ENCODE peak calls at places on chromosomes 1 and 21, in six cellular contexts. One of them, this sample, is unnamed.

GRCh38 chr1:211527006-211527405 is 35.0 kb upstream of the RD3 start:
- DNase-seq in NCI-H2029: no peak
- DNase-seq in activated T-cell treated with anti-CD3 and anti-CD28 coated beads for 1 hour: no peak
- DNase-seq in ACHN: no peak
- DNase-seq in stimulated activated CD4-positive, alpha-beta T cell treated with anti-CD3 and anti-CD28 coated beads, TNF-alpha, amount 100 ng/mL, for 24 hours: no peak
- DNase-seq in H4: no peak
- DNase-seq in this sample: no peak

GRCh38 chr1:107865627-107866026 is 99.4 kb downstream of the VAV3 start:
- DNase-seq in NCI-H2029: no peak
- DNase-seq in activated T-cell treated with anti-CD3 and anti-CD28 coated beads for 1 hour: no peak
- DNase-seq in ACHN: no peak
- DNase-seq in stimulated activated CD4-positive, alpha-beta T cell treated with anti-CD3 and anti-CD28 coated beads, TNF-alpha, amount 100 ng/mL, for 24 hours: no peak
- DNase-seq in H4: no peak
- DNase-seq in this sample: no peak

GRCh38 chr1:22755641-22756040 is 45.0 kb downstream of the EPHB2 start:
- DNase-seq in NCI-H2029: no peak
- DNase-seq in activated T-cell treated with anti-CD3 and anti-CD28 coated beads for 1 hour: no peak
- DNase-seq in ACHN: no peak
- DNase-seq in stimulated activated CD4-positive, alpha-beta T cell treated with anti-CD3 and anti-CD28 coated beads, TNF-alpha, amount 100 ng/mL, for 24 hours: no peak
- DNase-seq in H4: no peak
- DNase-seq in this sample: no peak

GRCh38 chr1:48469616-48470500 is 2.1 kb downstream of the SPATA6 start:
- DNase-seq in NCI-H2029: peak; percentile 69
- DNase-seq in activated T-cell treated with anti-CD3 and anti-CD28 coated beads for 1 hour: no peak
- DNase-seq in ACHN: peak; percentile 67
- DNase-seq in stimulated activated CD4-positive, alpha-beta T cell treated with anti-CD3 and anti-CD28 coated beads, TNF-alpha, amount 100 ng/mL, for 24 hours: no peak
- DNase-seq in H4: no peak
- DNase-seq in this sample: no peak

GRCh38 chr1:41528726-41529605 is 44.5 kb upstream of the EDN2 start:
- DNase-seq in NCI-H2029: no peak
- DNase-seq in activated T-cell treated with anti-CD3 and anti-CD28 coated beads for 1 hour: no peak
- DNase-seq in ACHN: no peak
- DNase-seq in stimulated activated CD4-positive, alpha-beta T cell treated with anti-CD3 and anti-CD28 coated beads, TNF-alpha, amount 100 ng/mL, for 24 hours: no peak
- DNase-seq in H4: no peak
- DNase-seq in this sample: no peak

GRCh38 chr1:200510228-200510623 is 100.4 kb upstream of the ZNF281 start:
- DNase-seq in NCI-H2029: peak; percentile 73
- DNase-seq in activated T-cell treated with anti-CD3 and anti-CD28 coated beads for 1 hour: peak; percentile 52
- DNase-seq in ACHN: peak; percentile 83
- DNase-seq in stimulated activated CD4-positive, alpha-beta T cell treated with anti-CD3 and anti-CD28 coated beads, TNF-alpha, amount 100 ng/mL, for 24 hours: peak; percentile 64
- DNase-seq in H4: peak; percentile 80
- DNase-seq in this sample: peak; percentile 43

GRCh38 chr1:201085902-201086735 is 26.1 kb downstream of the CACNA1S start:
- DNase-seq in NCI-H2029: no peak
- DNase-seq in activated T-cell treated with anti-CD3 and anti-CD28 coated beads for 1 hour: peak; percentile 16
- DNase-seq in ACHN: peak; percentile 74
- DNase-seq in stimulated activated CD4-positive, alpha-beta T cell treated with anti-CD3 and anti-CD28 coated beads, TNF-alpha, amount 100 ng/mL, for 24 hours: peak; percentile 4
- DNase-seq in H4: peak; percentile 28
- DNase-seq in this sample: no peak

GRCh38 chr1:118247593-118247992 is 62.6 kb upstream of the SPAG17 start:
- DNase-seq in NCI-H2029: no peak
- DNase-seq in activated T-cell treated with anti-CD3 and anti-CD28 coated beads for 1 hour: no peak
- DNase-seq in ACHN: peak; percentile 26
- DNase-seq in stimulated activated CD4-positive, alpha-beta T cell treated with anti-CD3 and anti-CD28 coated beads, TNF-alpha, amount 100 ng/mL, for 24 hours: no peak
- DNase-seq in H4: peak; percentile 30
- DNase-seq in this sample: no peak

GRCh38 chr1:235270625-235271024 is 57.4 kb downstream of the ARID4B start:
- DNase-seq in NCI-H2029: peak; percentile 6
- DNase-seq in activated T-cell treated with anti-CD3 and anti-CD28 coated beads for 1 hour: no peak
- DNase-seq in ACHN: no peak
- DNase-seq in stimulated activated CD4-positive, alpha-beta T cell treated with anti-CD3 and anti-CD28 coated beads, TNF-alpha, amount 100 ng/mL, for 24 hours: no peak
- DNase-seq in H4: peak; percentile 16
- DNase-seq in this sample: no peak

GRCh38 chr1:214549604-214550338 is 1.6 kb downstream of the PTPN14 start:
- DNase-seq in NCI-H2029: no peak
- DNase-seq in activated T-cell treated with anti-CD3 and anti-CD28 coated beads for 1 hour: no peak
- DNase-seq in ACHN: peak; percentile 64
- DNase-seq in stimulated activated CD4-positive, alpha-beta T cell treated with anti-CD3 and anti-CD28 coated beads, TNF-alpha, amount 100 ng/mL, for 24 hours: no peak
- DNase-seq in H4: peak; percentile 31
- DNase-seq in this sample: no peak

GRCh38 chr1:241749924-241750695 is 97.9 kb upstream of the EXO1 start:
- DNase-seq in NCI-H2029: no peak
- DNase-seq in activated T-cell treated with anti-CD3 and anti-CD28 coated beads for 1 hour: no peak
- DNase-seq in ACHN: no peak
- DNase-seq in stimulated activated CD4-positive, alpha-beta T cell treated with anti-CD3 and anti-CD28 coated beads, TNF-alpha, amount 100 ng/mL, for 24 hours: no peak
- DNase-seq in H4: peak; percentile 29
- DNase-seq in this sample: no peak

GRCh38 chr1:31708324-31708723 is 4.5 kb upstream of the COL16A1 start:
- DNase-seq in NCI-H2029: no peak
- DNase-seq in activated T-cell treated with anti-CD3 and anti-CD28 coated beads for 1 hour: no peak
- DNase-seq in ACHN: no peak
- DNase-seq in stimulated activated CD4-positive, alpha-beta T cell treated with anti-CD3 and anti-CD28 coated beads, TNF-alpha, amount 100 ng/mL, for 24 hours: no peak
- DNase-seq in H4: no peak
- DNase-seq in this sample: no peak

GRCh38 chr1:41767534-41767933 is 151.2 kb downstream of the HIVEP3 start:
- DNase-seq in NCI-H2029: no peak
- DNase-seq in activated T-cell treated with anti-CD3 and anti-CD28 coated beads for 1 hour: no peak
- DNase-seq in ACHN: no peak
- DNase-seq in stimulated activated CD4-positive, alpha-beta T cell treated with anti-CD3 and anti-CD28 coated beads, TNF-alpha, amount 100 ng/mL, for 24 hours: no peak
- DNase-seq in H4: no peak
- DNase-seq in this sample: no peak

GRCh38 chr1:39398278-39399010 is 93.0 kb upstream of the BMP8A start:
- DNase-seq in NCI-H2029: no peak
- DNase-seq in activated T-cell treated with anti-CD3 and anti-CD28 coated beads for 1 hour: no peak
- DNase-seq in ACHN: peak; percentile 97
- DNase-seq in stimulated activated CD4-positive, alpha-beta T cell treated with anti-CD3 and anti-CD28 coated beads, TNF-alpha, amount 100 ng/mL, for 24 hours: no peak
- DNase-seq in H4: peak; percentile 93
- DNase-seq in this sample: no peak

GRCh38 chr1:3386603-3387002 is 67.9 kb upstream of the ARHGEF16 start:
- DNase-seq in NCI-H2029: no peak
- DNase-seq in activated T-cell treated with anti-CD3 and anti-CD28 coated beads for 1 hour: no peak
- DNase-seq in ACHN: no peak
- DNase-seq in stimulated activated CD4-positive, alpha-beta T cell treated with anti-CD3 and anti-CD28 coated beads, TNF-alpha, amount 100 ng/mL, for 24 hours: no peak
- DNase-seq in H4: no peak
- DNase-seq in this sample: no peak

GRCh38 chr1:30331415-30332065 is 391.8 kb downstream of the MATN1 start:
- DNase-seq in NCI-H2029: no peak
- DNase-seq in activated T-cell treated with anti-CD3 and anti-CD28 coated beads for 1 hour: no peak
- DNase-seq in ACHN: no peak
- DNase-seq in stimulated activated CD4-positive, alpha-beta T cell treated with anti-CD3 and anti-CD28 coated beads, TNF-alpha, amount 100 ng/mL, for 24 hours: no peak
- DNase-seq in H4: no peak
- DNase-seq in this sample: no peak

GRCh38 chr1:43358121-43358745 is 548 bp upstream of the CDC20 start:
- DNase-seq in NCI-H2029: peak; percentile 53
- DNase-seq in activated T-cell treated with anti-CD3 and anti-CD28 coated beads for 1 hour: no peak
- DNase-seq in ACHN: peak; percentile 69
- DNase-seq in stimulated activated CD4-positive, alpha-beta T cell treated with anti-CD3 and anti-CD28 coated beads, TNF-alpha, amount 100 ng/mL, for 24 hours: no peak
- DNase-seq in H4: peak; percentile 42
- DNase-seq in this sample: no peak

GRCh38 chr1:234972411-234973191 is 156.0 kb downstream of the TOMM20 start:
- DNase-seq in NCI-H2029: peak; percentile 15
- DNase-seq in activated T-cell treated with anti-CD3 and anti-CD28 coated beads for 1 hour: no peak
- DNase-seq in ACHN: no peak
- DNase-seq in stimulated activated CD4-positive, alpha-beta T cell treated with anti-CD3 and anti-CD28 coated beads, TNF-alpha, amount 100 ng/mL, for 24 hours: no peak
- DNase-seq in H4: no peak
- DNase-seq in this sample: no peak

GRCh38 chr21:23543334-23543733 is 2063.9 kb downstream of the MRPL39 start:
- DNase-seq in NCI-H2029: no peak
- DNase-seq in activated T-cell treated with anti-CD3 and anti-CD28 coated beads for 1 hour: no peak
- DNase-seq in ACHN: no peak
- DNase-seq in stimulated activated CD4-positive, alpha-beta T cell treated with anti-CD3 and anti-CD28 coated beads, TNF-alpha, amount 100 ng/mL, for 24 hours: no peak
- DNase-seq in H4: no peak
- DNase-seq in this sample: no peak

GRCh38 chr1:198275598-198275997 is 118.8 kb downstream of the NEK7 start:
- DNase-seq in NCI-H2029: no peak
- DNase-seq in activated T-cell treated with anti-CD3 and anti-CD28 coated beads for 1 hour: no peak
- DNase-seq in ACHN: no peak
- DNase-seq in stimulated activated CD4-positive, alpha-beta T cell treated with anti-CD3 and anti-CD28 coated beads, TNF-alpha, amount 100 ng/mL, for 24 hours: no peak
- DNase-seq in H4: no peak
- DNase-seq in this sample: no peak

GRCh38 chr1:112114540-112114939 is 125.1 kb upstream of the KCND3 start:
- DNase-seq in NCI-H2029: no peak
- DNase-seq in activated T-cell treated with anti-CD3 and anti-CD28 coated beads for 1 hour: no peak
- DNase-seq in ACHN: no peak
- DNase-seq in stimulated activated CD4-positive, alpha-beta T cell treated with anti-CD3 and anti-CD28 coated beads, TNF-alpha, amount 100 ng/mL, for 24 hours: no peak
- DNase-seq in H4: no peak
- DNase-seq in this sample: no peak

This sample was measured in activated T-helper 9 cell treated with anti-CD3 and anti-CD28 coated beads, Interleukin-2, amount 50 U/mL, for 16 hours.